ENCODE peak calls at places on chromosomes 6 and 20, in six cellular contexts. N is HT1080, R is NCI-H2081, D is A673, G is BJ, Y is foreskin fibroblast. M is an unnamed sample.

GRCh38 chr6:35370124-35370741 is 27.9 kb downstream of the PPARD start:
- DNase-seq in N (peak), R (no peak), D (peak), G (peak), Y (peak), M (no peak)

GRCh38 chr20:2800590-2801458 is at the start of gene CPXM1:
- DNase-seq in N (no peak), R (no peak), D (no peak), G (no peak), Y (no peak), M (peak)

GRCh38 chr20:49276895-49277785 is 717 bp downstream of the ZNFX1 start:
- DNase-seq in N (no peak), R (no peak), D (peak), G (no peak), Y (no peak), M (peak)

GRCh38 chr6:26311385-26312095 is 53.5 kb upstream of the BTN3A2 start:
- DNase-seq in N (peak), R (peak), D (peak), G (no peak), Y (peak), M (peak)

GRCh38 chr6:75922226-75922625 is 150.2 kb downstream of the IMPG1 start:
- DNase-seq in N (peak), R (no peak), D (no peak), G (no peak), Y (peak), M (peak)

GRCh38 chr20:19348582-19348981 is 136.1 kb downstream of the SLC24A3 start:
- DNase-seq in N (no peak), R (no peak), D (no peak), G (no peak), Y (no peak), M (no peak)

GRCh38 chr6:10099648-10100047 is 315.2 kb downstream of the TFAP2A start:
- DNase-seq in N (no peak), R (no peak), D (no peak), G (no peak), Y (no peak), M (peak)

GRCh38 chr6:105896052-105896820 is 189.9 kb upstream of the PRDM1 start:
- DNase-seq in N (no peak), R (no peak), D (no peak), G (no peak), Y (no peak), M (peak)

GRCh38 chr6:41682497-41682961 is 44.3 kb downstream of the MDFI start:
- DNase-seq in N (no peak), R (no peak), D (no peak), G (no peak), Y (no peak), M (peak)

GRCh38 chr6:14665827-14666724 is 548.5 kb downstream of the CD83 start:
- DNase-seq in N (peak), R (no peak), D (no peak), G (peak), Y (peak), M (no peak)

GRCh38 chr6:19869464-19869863 is 32.3 kb downstream of the ID4 start:
- DNase-seq in N (no peak), R (no peak), D (peak), G (no peak), Y (no peak), M (peak)

GRCh38 chr20:45935416-45936046 is 1.0 kb downstream of the PCIF1 start:
- DNase-seq in N (no peak), R (no peak), D (no peak), G (no peak), Y (no peak), M (no peak)

GRCh38 chr6:20203561-20204528 is 8.4 kb downstream of the MBOAT1 start:
- DNase-seq in N (no peak), R (no peak), D (no peak), G (no peak), Y (no peak), M (peak)

GRCh38 chr20:2729791-2730190 is 37.2 kb downstream of the EBF4 start:
- DNase-seq in N (no peak), R (no peak), D (no peak), G (no peak), Y (no peak), M (no peak)

GRCh38 chr6:103784117-103784516 is 1075.6 kb downstream of the HACE1 start:
- DNase-seq in N (no peak), R (no peak), D (no peak), G (no peak), Y (no peak), M (peak)

GRCh38 chr6:36692861-36693702 is 4.5 kb upstream of the RAB44 start:
- DNase-seq in N (no peak), R (no peak), D (no peak), G (no peak), Y (no peak), M (no peak)